ENCODE peak calls at places on chromosomes 4 and X, in eight cellular contexts. Z is effector CD4-positive, alpha-beta T cell; H is NCI-H1436; Q is upper lobe of left lung; V is HFFc6; O is ecto neural progenitor cell; X is HS-27A; U is AML-193. C is an unnamed sample.

GRCh38 chr4:1104647-1105046 is 8.7 kb downstream of the RNF212 start:
- DNase-seq in Q (no peak), O (no peak), Z (no peak), X (no peak), V (no peak), U (no peak), H (no peak), C (no peak)

GRCh38 chr4:19776929-19777328 is 474.8 kb upstream of the SLIT2 start:
- DNase-seq in X (no peak), Q (no peak), V (no peak), O (no peak), Z (no peak), H (no peak), U (no peak), C (no peak)

GRCh38 chr4:30722092-30722915 is 2.1 kb downstream of the PCDH7 start:
- DNase-seq in Q (peak), O (peak), H (no peak), X (no peak), V (no peak), Z (no peak), U (no peak), C (no peak)

GRCh38 chr4:6658635-6659075 is 18.2 kb downstream of the MRFAP1 start:
- DNase-seq in O (no peak), V (no peak), Q (peak), H (no peak), X (no peak), U (no peak), Z (peak), C (peak)

GRCh38 chr4:139912423-139912822 is 241.6 kb downstream of the MAML3 start:
- DNase-seq in H (no peak), X (no peak), V (no peak), Q (no peak), U (no peak), O (no peak), Z (no peak), C (no peak)

GRCh38 chr4:24024597-24024996 is 134.8 kb upstream of the PPARGC1A start:
- DNase-seq in U (peak), Q (no peak), X (no peak), Z (no peak), V (no peak), H (no peak), O (no peak), C (no peak)

GRCh38 chr4:54440394-54441223 is 211.5 kb downstream of the PDGFRA start:
- DNase-seq in O (no peak), V (peak), Z (no peak), Q (no peak), U (peak), X (peak), H (peak), C (no peak)

GRCh38 chr4:1305261-1305711 is 15.6 kb downstream of the MAEA start:
- DNase-seq in Z (no peak), X (no peak), V (no peak), H (no peak), O (no peak), U (no peak), Q (peak), C (no peak)

GRCh38 chr4:16270654-16271328 is 44.5 kb upstream of the TAPT1 start:
- DNase-seq in H (no peak), Q (no peak), V (no peak), Z (no peak), X (no peak), O (no peak), U (peak), C (no peak)

GRCh38 chrX:63765692-63766091 is 19.3 kb downstream of the ARHGEF9 start:
- DNase-seq in Z (no peak), U (no peak), H (no peak), V (no peak), O (no peak), Q (no peak), X (no peak), C (no peak)

GRCh38 chr4:98516042-98516440 is 142.4 kb downstream of the TSPAN5 start:
- DNase-seq in Z (no peak), U (no peak), O (no peak), Q (no peak), H (no peak), X (no peak), V (peak), C (no peak)

GRCh38 chrX:115679460-115679859 is 118.5 kb downstream of the PLS3 start:
- DNase-seq in O (no peak), X (no peak), V (peak), Q (no peak), Z (no peak), U (no peak), H (peak), C (no peak)

GRCh38 chr4:85209161-85209560 is 242.7 kb upstream of the WDFY3 start:
- DNase-seq in O (no peak), V (no peak), Z (no peak), H (no peak), X (peak), Q (no peak), U (no peak), C (no peak)

GRCh38 chr4:88064410-88064809 is 57.0 kb downstream of the PKD2 start:
- DNase-seq in Z (no peak), U (no peak), X (no peak), V (no peak), H (no peak), Q (no peak), O (no peak), C (no peak)

GRCh38 chrX:15269120-15269519 is 763 bp downstream of the ASB9 start:
- DNase-seq in X (no peak), Q (no peak), H (no peak), Z (no peak), U (no peak), V (no peak), O (no peak), C (no peak)

GRCh38 chrX:37998586-37999267 is 7.6 kb upstream of the SYTL5 start:
- DNase-seq in V (peak), Q (no peak), O (no peak), X (no peak), Z (no peak), H (no peak), U (no peak), C (no peak)

GRCh38 chr4:181350578-181351420 is 892.4 kb upstream of the TENM3 start:
- DNase-seq in H (no peak), Z (no peak), X (no peak), Q (no peak), O (peak), V (no peak), U (no peak), C (no peak)

GRCh38 chr4:165721815-165722214 is 151.2 kb upstream of the TLL1 start:
- DNase-seq in X (no peak), Q (no peak), H (no peak), Z (no peak), V (no peak), U (no peak), O (no peak), C (no peak)

GRCh38 chr4:15457401-15458201 is 12.1 kb upstream of the CC2D2A start:
- DNase-seq in X (no peak), Z (no peak), V (peak), H (no peak), U (peak), Q (no peak), O (no peak), C (peak)

GRCh38 chr4:7195546-7196282 is 3.4 kb downstream of the SORCS2 start:
- DNase-seq in U (no peak), Z (no peak), H (no peak), V (no peak), X (no peak), O (peak), Q (no peak), C (no peak)

GRCh38 chrX:132590350-132591026 is 101.7 kb upstream of the MBNL3 start:
- DNase-seq in O (no peak), H (no peak), U (no peak), Z (no peak), X (no peak), V (no peak), Q (no peak), C (no peak)

GRCh38 chrX:154401045-154401799 is 3.0 kb downstream of the RPL10 start:
- DNase-seq in Q (no peak), Z (no peak), X (no peak), O (no peak), U (no peak), V (peak), H (no peak), C (no peak)

GRCh38 chrX:110851780-110852179 is 56.2 kb upstream of the CHRDL1 start:
- DNase-seq in H (no peak), U (no peak), Z (no peak), Q (no peak), O (no peak), V (no peak), X (no peak), C (no peak)

GRCh38 chrX:39736219-39737211 is 361.2 kb downstream of the BCOR start:
- DNase-seq in V (peak), U (no peak), O (no peak), H (no peak), Z (no peak), X (no peak), Q (peak), C (no peak)

GRCh38 chr4:1956631-1957030 is 52.1 kb downstream of the NELFA start:
- DNase-seq in H (no peak), Z (no peak), O (no peak), U (no peak), V (no peak), Q (no peak), X (no peak), C (no peak)

GRCh38 chrX:119512145-119512800 is 44.0 kb downstream of the SLC25A5 start:
- DNase-seq in Q (no peak), V (peak), O (peak), Z (no peak), H (peak), U (peak), X (no peak), C (no peak)

GRCh38 chr4:71827811-71828210 is 43.9 kb upstream of the GC start:
- DNase-seq in H (no peak), U (no peak), Z (no peak), O (no peak), V (no peak), Q (no peak), X (no peak), C (no peak)

GRCh38 chr4:107058828-107059227 is 22.7 kb upstream of the DKK2 start:
- DNase-seq in U (no peak), Z (no peak), X (no peak), O (no peak), V (no peak), H (no peak), Q (no peak), C (no peak)

GRCh38 chr4:69056921-69057562 is 39.2 kb upstream of the UGT2B7 start:
- DNase-seq in Q (no peak), U (no peak), X (no peak), Z (no peak), O (no peak), V (no peak), H (no peak), C (no peak)

C was measured in naive thymus-derived CD4-positive, alpha-beta T cell.